ENCODE peak calls at places on chromosomes 4 and X, in seven cellular contexts. J, Q, B, X, I, W and P are unnamed samples.

GRCh38 chr4:188941524-188942109 is 802.4 kb downstream of the TRIML1 start:
- DNase-seq in J (no peak), Q (no peak), B (peak), X (no peak), I (peak), W (no peak), P (no peak)

GRCh38 chr4:138499627-138500026 is 257.5 kb upstream of the SLC7A11 start:
- DNase-seq in J (no peak), Q (no peak), B (no peak), X (no peak), I (no peak), W (no peak), P (no peak)

GRCh38 chr4:3440979-3441500 is 728 bp upstream of the HGFAC start:
- DNase-seq in J (no peak), Q (no peak), B (peak), X (no peak), I (peak), W (no peak), P (no peak)

GRCh38 chrX:110795645-110796510 is at the start of gene CHRDL1:
- DNase-seq in J (peak), Q (peak), B (no peak), X (no peak), I (peak), W (peak), P (no peak)

GRCh38 chr4:140078366-140078765 is 75.6 kb downstream of the MAML3 start:
- DNase-seq in J (no peak), Q (no peak), B (peak), X (no peak), I (no peak), W (no peak), P (no peak)

GRCh38 chr4:4854649-4855292 is 4.7 kb upstream of the MSX1 start:
- DNase-seq in J (no peak), Q (peak), B (no peak), X (no peak), I (no peak), W (no peak), P (no peak)

GRCh38 chr4:111630705-111631104 is 514.5 kb upstream of the FAM241A start:
- DNase-seq in J (no peak), Q (no peak), B (peak), X (no peak), I (peak), W (no peak), P (no peak)

GRCh38 chr4:40316782-40317635 is 18.1 kb upstream of the CHRNA9 start:
- DNase-seq in J (peak), Q (peak), B (peak), X (peak), I (peak), W (peak), P (peak)

GRCh38 chr4:71221510-71222466 is 117.0 kb upstream of the SLC4A4 start:
- DNase-seq in J (no peak), Q (no peak), B (no peak), X (no peak), I (peak), W (no peak), P (no peak)

GRCh38 chrX:11757729-11758399 is at the start of gene MSL3:
- DNase-seq in J (peak), Q (peak), B (peak), X (peak), I (peak), W (peak), P (no peak)

GRCh38 chr4:67746797-67747495 is 7.2 kb downstream of the GNRHR start:
- DNase-seq in J (no peak), Q (no peak), B (peak), X (no peak), I (peak), W (no peak), P (peak)

GRCh38 chr4:8392591-8393190 is 47.8 kb downstream of the ACOX3 start:
- DNase-seq in J (no peak), Q (no peak), B (no peak), X (no peak), I (no peak), W (no peak), P (no peak)

GRCh38 chr4:173752610-173753009 is 222.6 kb upstream of the HAND2 start:
- DNase-seq in J (peak), Q (no peak), B (peak), X (no peak), I (peak), W (peak), P (peak)

GRCh38 chr4:16685536-16685935 is 212.9 kb downstream of the LDB2 start:
- DNase-seq in J (no peak), Q (no peak), B (no peak), X (no peak), I (no peak), W (no peak), P (no peak)

GRCh38 chr4:57098945-57099344 is 11.2 kb downstream of the IGFBP7 start:
- DNase-seq in J (no peak), Q (no peak), B (peak), X (no peak), I (no peak), W (no peak), P (no peak)

GRCh38 chr4:86223472-86223871 is 136.4 kb downstream of the MAPK10 start:
- DNase-seq in J (no peak), Q (no peak), B (peak), X (no peak), I (peak), W (no peak), P (peak)

GRCh38 chrX:3449287-3449686 is 102.8 kb upstream of the MXRA5 start:
- DNase-seq in J (no peak), Q (no peak), B (peak), X (no peak), I (peak), W (no peak), P (no peak)

GRCh38 chr4:48462363-48462762 is 20.8 kb upstream of the SLC10A4 start:
- DNase-seq in J (no peak), Q (no peak), B (no peak), X (no peak), I (no peak), W (no peak), P (no peak)

GRCh38 chr4:40301592-40301991 is 33.5 kb upstream of the CHRNA9 start:
- DNase-seq in J (no peak), Q (peak), B (no peak), X (no peak), I (no peak), W (peak), P (no peak)

GRCh38 chrX:130060122-130061069 is 49.9 kb downstream of the ELF4 start:
- DNase-seq in J (peak), Q (peak), B (peak), X (peak), I (peak), W (peak), P (no peak)

GRCh38 chrX:136691028-136691809 is 43.3 kb downstream of the CD40LG start:
- DNase-seq in J (no peak), Q (no peak), B (no peak), X (no peak), I (peak), W (no peak), P (no peak)

DNA sequence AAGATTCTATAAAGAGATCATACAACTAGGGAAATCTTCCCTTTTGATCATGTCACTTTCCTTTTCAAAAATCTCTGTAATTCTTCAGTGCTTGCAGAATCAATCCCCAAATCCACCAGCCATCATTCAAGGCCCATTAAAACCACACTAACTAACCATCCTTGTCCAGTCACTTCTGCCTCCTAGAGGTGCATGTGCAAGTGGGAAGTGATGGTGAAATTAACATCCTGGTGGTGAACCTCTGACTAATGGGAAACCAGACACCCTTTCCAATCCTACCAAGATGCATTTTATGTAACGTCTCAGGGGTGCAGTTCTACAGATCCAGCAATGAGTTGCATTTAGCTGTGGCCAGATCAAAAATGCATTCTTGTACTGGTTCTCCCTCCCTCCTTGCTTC is 341.8 kb downstream of the RAPGEF2 start:
- DNase-seq in J (no peak), Q (no peak), B (peak), X (no peak), I (peak), W (no peak), P (no peak)
- TF ChIP-seq CTCF in J (no peak), Q (no peak), B (peak), X (no peak), I (peak), W (no peak), P (no peak)

DNA sequence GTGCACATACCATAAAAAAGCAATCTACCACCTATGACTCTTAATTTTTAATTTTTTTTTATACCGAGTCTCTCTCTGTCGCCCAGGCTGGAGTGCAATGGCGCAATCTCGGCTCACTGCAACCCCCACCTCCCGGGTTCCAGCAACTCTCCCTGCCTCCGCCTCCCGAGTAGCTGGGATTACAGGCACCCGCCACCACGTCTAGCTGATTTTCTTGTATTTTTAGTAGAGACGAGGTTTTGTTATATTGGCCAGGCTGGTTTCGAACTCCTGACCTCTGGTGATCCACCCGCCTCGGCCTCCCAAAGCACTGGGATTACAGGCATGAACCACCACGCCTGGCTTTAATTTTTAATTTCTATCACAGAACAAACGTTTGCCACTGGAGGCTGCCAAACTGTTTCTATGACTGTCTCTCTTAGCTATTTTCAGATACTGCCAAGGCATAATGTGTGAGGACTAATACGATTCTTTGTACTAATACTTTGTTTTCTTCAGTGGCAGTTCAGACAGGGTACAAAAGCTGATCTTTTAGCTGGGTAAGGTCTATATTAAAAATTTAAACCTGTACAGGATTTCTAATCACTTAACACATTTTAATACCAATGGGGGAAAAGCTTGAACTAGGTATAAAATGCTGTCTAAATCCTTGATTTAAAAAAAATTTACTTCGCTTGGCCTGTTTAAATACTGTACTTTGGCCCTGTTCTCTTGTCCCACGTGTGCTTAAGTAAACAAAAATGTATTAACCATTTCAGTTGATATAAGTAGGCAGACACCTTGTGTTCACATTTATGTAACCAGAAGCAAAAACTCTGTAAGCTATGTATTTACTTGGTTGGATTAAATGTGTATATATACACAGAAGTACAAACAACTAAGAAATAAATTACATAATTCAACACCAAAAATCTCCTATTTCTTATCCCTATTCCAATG is 2.3 kb downstream of the PGRMC2 start:
- DNase-seq in J (peak), Q (no peak), B (peak), X (no peak), I (no peak), W (peak), P (peak)
- H3K4me3 ChIP-seq in J (peak), Q (peak), B (peak), X (peak), I (peak), W (no peak), P (peak)

GRCh38 chrX:119790977-119791436 is 423 bp downstream of the RPL39 start:
- DNase-seq in J (peak), Q (no peak), B (peak), X (no peak), I (peak), W (peak), P (no peak)
- TF ChIP-seq CTCF in J (no peak), Q (no peak), B (peak), X (no peak), I (peak), W (no peak), P (peak)

DNA sequence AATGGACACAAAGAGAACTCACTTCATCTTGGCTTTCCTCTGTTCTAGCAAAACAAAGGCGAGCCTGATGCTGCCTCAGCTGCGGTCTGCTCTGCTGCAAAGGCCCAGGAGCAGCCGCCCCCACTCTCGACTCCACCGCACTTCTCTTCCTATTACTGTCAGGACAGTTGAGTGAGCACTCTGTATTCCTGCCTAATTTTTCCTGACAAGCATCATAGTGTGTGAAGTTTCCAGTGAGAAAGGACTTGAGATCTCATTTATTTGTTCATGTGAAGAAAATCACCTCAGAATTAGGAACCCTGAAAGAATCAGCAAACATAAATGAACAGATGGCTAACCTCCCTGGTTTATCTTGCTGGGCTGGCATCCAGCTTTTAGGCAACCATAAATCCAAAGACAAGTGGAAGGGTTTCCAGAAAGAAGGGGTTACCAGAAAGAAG is 15.6 kb downstream of the SCARB2 start:
- DNase-seq in J (no peak), Q (peak), B (peak), X (no peak), I (peak), W (peak), P (peak)
- H3K4me3 ChIP-seq in J (no peak), Q (peak), B (no peak), X (no peak), I (no peak), W (no peak), P (peak)

DNA sequence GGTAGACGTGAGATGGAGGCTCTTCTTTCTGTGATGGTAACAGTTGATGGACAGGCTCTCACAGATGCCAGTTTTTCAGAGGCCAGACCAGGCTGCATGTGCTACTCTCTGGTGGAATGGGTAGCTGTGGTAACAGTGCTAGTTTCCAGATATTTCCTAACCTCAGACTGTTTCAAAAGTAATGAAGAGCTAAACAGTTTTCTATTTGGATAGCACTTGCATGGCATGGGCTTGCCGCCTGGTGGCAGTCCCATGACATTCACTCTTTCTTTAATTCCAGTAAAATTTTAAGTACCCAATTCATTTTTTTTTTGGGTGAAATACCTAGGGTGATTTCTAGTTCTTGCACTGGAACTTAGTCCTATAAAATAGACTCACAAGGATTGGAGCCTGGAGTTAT is 220.2 kb upstream of the MAD2L1 start:
- DNase-seq in J (no peak), Q (no peak), B (no peak), X (no peak), I (no peak), W (no peak), P (no peak)
- TF ChIP-seq CTCF in J (no peak), Q (no peak), B (no peak), X (no peak), I (peak), W (no peak), P (peak)